ENCODE peak calls at places on chromosomes 1 and 21, in six cellular contexts. J is GM12891, O is HepG2, A is GM12878, R is H1, I is K562. P is an unnamed sample.

GRCh38 chr1:41349361-41350054 is 11.7 kb upstream of the FOXO6 start:
- DNase-seq in J (no peak), O (no peak), A (no peak), R (no peak), I (no peak), P (no peak)

GRCh38 chr21:42565206-42565810 is 51.7 kb downstream of the SLC37A1 start:
- DNase-seq in J (no peak), O (no peak), A (no peak), R (no peak), I (no peak), P (no peak)

GRCh38 chr1:26537951-26538352 is 8.4 kb downstream of the RPS6KA1 start:
- DNase-seq in J (no peak), O (peak), A (no peak), R (no peak), I (peak), P (no peak)

GRCh38 chr1:50873458-50874187 is 86.4 kb downstream of the FAF1 start:
- DNase-seq in J (peak), O (peak), A (peak), R (peak), I (peak), P (peak)

GRCh38 chr1:203117611-203118575 is 9.6 kb upstream of the ADORA1 start:
- DNase-seq in J (peak), O (peak), A (no peak), R (peak), I (peak), P (peak)

GRCh38 chr1:225849905-225850304 is 32.3 kb downstream of the TMEM63A start:
- DNase-seq in J (no peak), O (no peak), A (no peak), R (no peak), I (peak), P (no peak)

GRCh38 chr21:42063206-42063577 is 7.9 kb upstream of the UMODL1 start:
- DNase-seq in J (no peak), O (no peak), A (peak), R (no peak), I (no peak), P (no peak)

GRCh38 chr1:154474802-154475201 is 27.2 kb upstream of the TDRD10 start:
- DNase-seq in J (no peak), O (peak), A (no peak), R (no peak), I (no peak), P (no peak)

GRCh38 chr1:198549863-198550262 is 9.4 kb upstream of the ATP6V1G3 start:
- DNase-seq in J (no peak), O (no peak), A (peak), R (no peak), I (no peak), P (peak)

GRCh38 chr1:63981408-63981773 is 207.6 kb downstream of the ROR1 start:
- DNase-seq in J (no peak), O (no peak), A (no peak), R (no peak), I (no peak), P (no peak)

GRCh38 chr1:172117800-172118199 is 276.5 kb downstream of the DNM3 start:
- DNase-seq in J (no peak), O (no peak), A (peak), R (no peak), I (no peak), P (no peak)

GRCh38 chr1:85569122-85569521 is 11.4 kb upstream of the CCN1 start:
- DNase-seq in J (no peak), O (no peak), A (no peak), R (no peak), I (no peak), P (no peak)

GRCh38 chr1:180188103-180188506 is 33.4 kb downstream of the QSOX1 start:
- DNase-seq in J (peak), O (peak), A (no peak), R (no peak), I (peak), P (peak)

GRCh38 chr1:201383647-201384405 is 6.3 kb upstream of the TNNT2 start:
- DNase-seq in J (no peak), O (no peak), A (no peak), R (no peak), I (no peak), P (no peak)

GRCh38 chr1:226373376-226373775 is 34.5 kb downstream of the PARP1 start:
- DNase-seq in J (no peak), O (no peak), A (no peak), R (no peak), I (no peak), P (no peak)

GRCh38 chr1:231628207-231628876 is 1.8 kb downstream of the DISC1 start:
- DNase-seq in J (no peak), O (peak), A (no peak), R (no peak), I (no peak), P (no peak)

GRCh38 chr1:241815957-241816356 is 32.0 kb upstream of the EXO1 start:
- DNase-seq in J (no peak), O (no peak), A (no peak), R (no peak), I (no peak), P (no peak)

GRCh38 chr1:113677250-113678158 is 81.8 kb downstream of the PHTF1 start:
- DNase-seq in J (peak), O (peak), A (no peak), R (no peak), I (peak), P (peak)

GRCh38 chr1:157993179-157994080 is at the start of gene KIRREL1:
- DNase-seq in J (no peak), O (no peak), A (no peak), R (no peak), I (no peak), P (no peak)

GRCh38 chr1:240149488-240150094 is 57.9 kb downstream of the FMN2 start:
- DNase-seq in J (no peak), O (peak), A (no peak), R (no peak), I (peak), P (no peak)

GRCh38 chr21:36260030-36260787 is 59.8 kb upstream of the MORC3 start:
- DNase-seq in J (peak), O (peak), A (peak), R (no peak), I (peak), P (no peak)

DNA sequence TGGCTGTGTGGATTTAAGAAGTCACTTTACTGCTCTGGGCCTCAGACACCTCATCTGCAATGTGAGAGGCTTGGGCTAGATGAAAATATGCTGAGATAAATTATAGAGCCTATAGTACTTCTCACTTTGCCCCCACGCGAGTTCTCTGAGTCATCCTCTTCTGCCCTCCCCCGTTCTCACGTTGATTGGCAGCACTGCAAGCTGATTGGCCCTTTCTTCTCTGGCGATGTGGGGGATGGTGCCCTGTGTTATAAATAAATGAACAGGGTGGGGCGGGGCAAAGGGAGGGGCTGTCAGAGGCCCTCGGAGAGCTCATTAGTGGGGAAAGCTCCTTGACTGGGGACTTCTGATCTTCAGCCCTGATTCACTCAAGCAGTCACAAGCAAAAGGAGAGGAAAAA is 64.3 kb upstream of the ZC3H12A start:
- DNase-seq in J (no peak), O (no peak), A (no peak), R (no peak), I (peak), P (no peak)
- TF ChIP-seq TAF1 in J (no peak), O (no peak), A (no peak), R (no peak), I (no peak), P (no peak)

GRCh38 chr1:24803220-24803619 is 58.0 kb downstream of the CLIC4 start:
- DNase-seq in J (no peak), O (no peak), A (no peak), R (no peak), I (no peak), P (no peak)
- TF ChIP-seq POLR2AphosphoS5 in J (no peak), O (no peak), A (no peak), R (no peak), I (no peak), P (no peak)

GRCh38 chr1:162560303-162561036 is 1.1 kb upstream of the UAP1 start:
- DNase-seq in J (no peak), O (peak), A (no peak), R (no peak), I (no peak), P (no peak)

GRCh38 chr1:162561037-162561615 is 396 bp upstream of the UAP1 start:
- DNase-seq in J (peak), O (peak), A (peak), R (peak), I (peak), P (peak)

GRCh38 chr1:162562452-162562828 is 918 bp downstream of the UAP1 start:
- DNase-seq in J (no peak), O (peak), A (no peak), R (no peak), I (no peak), P (no peak)

GRCh38 chr1:162564762-162565218 is 3.3 kb downstream of the UAP1 start:
- DNase-seq in J (no peak), O (no peak), A (no peak), R (no peak), I (peak), P (no peak)

GRCh38 chr1:162561616-162562451 is at the start of gene UAP1:
- DNase-seq in J (peak), O (no peak), A (no peak), R (no peak), I (no peak), P (peak)
- TF ChIP-seq POLR2A in J (no peak), O (peak), A (peak), R (peak), I (peak), P (peak)

GRCh38 chr1:39105841-39106765 is 80.0 kb downstream of the NDUFS5 start:
- DNase-seq in J (no peak), O (peak), A (no peak), R (no peak), I (no peak), P (no peak)

GRCh38 chr1:39104158-39105060 is 78.3 kb downstream of the NDUFS5 start:
- DNase-seq in J (no peak), O (no peak), A (no peak), R (no peak), I (no peak), P (no peak)

GRCh38 chr1:39102537-39103320 is 76.6 kb downstream of the NDUFS5 start:
- DNase-seq in J (peak), O (peak), A (peak), R (no peak), I (peak), P (peak)

GRCh38 chr1:39105061-39105840 is 79.1 kb downstream of the NDUFS5 start:
- DNase-seq in J (peak), O (no peak), A (no peak), R (no peak), I (peak), P (peak)

GRCh38 chr1:39103321-39104157 is 77.4 kb downstream of the NDUFS5 start:
- DNase-seq in J (no peak), O (no peak), A (no peak), R (no peak), I (no peak), P (no peak)
- TF ChIP-seq TAF1 in J (no peak), O (no peak), A (no peak), R (no peak), I (no peak), P (no peak)